ENCODE peak calls at places on chromosomes 2 and 18, in nine cellular contexts. K is cardiac fibroblast, X is neural progenitor cell, G is coronary artery, C is IMR-90, Z is fibroblast of mammary gland, Y is dorsolateral prefrontal cortex, M is epithelial cell of esophagus, U is stomach. V is an unnamed sample.

GRCh38 chr2:226478121-226478809 is 321.4 kb downstream of the IRS1 start:
- DNase-seq in C (peak), Y (no peak), G (peak), U (peak), M (peak), K (peak), X (peak), Z (peak), V (peak)

GRCh38 chr2:98898423-98898841 is 37.6 kb downstream of the CRACDL start:
- DNase-seq in Z (no peak), X (no peak), U (no peak), G (no peak), K (no peak), Y (no peak), C (no peak), M (no peak), V (no peak)

GRCh38 chr2:196927318-196928225 is 1.1 kb upstream of the PGAP1 start:
- DNase-seq in Z (peak), Y (no peak), C (peak), M (peak), K (peak), U (no peak), X (peak), G (no peak), V (peak)

GRCh38 chr18:79139206-79139605 is 70.0 kb downstream of the ATP9B start:
- DNase-seq in C (peak), Z (no peak), X (no peak), U (no peak), K (no peak), Y (no peak), M (no peak), G (no peak), V (no peak)

GRCh38 chr18:77059294-77059916 is 73.2 kb downstream of the MBP start:
- DNase-seq in Z (peak), X (peak), G (no peak), C (peak), Y (no peak), K (peak), U (no peak), M (peak), V (peak)

GRCh38 chr2:207746131-207746530 is 23.6 kb downstream of the FZD5 start:
- DNase-seq in C (peak), X (peak), Z (peak), K (peak), Y (peak), M (peak), G (no peak), U (peak), V (peak)

GRCh38 chr18:36323421-36323820 is 25.9 kb downstream of the FHOD3 start:
- DNase-seq in Y (no peak), X (no peak), Z (no peak), U (no peak), G (no peak), M (no peak), K (no peak), C (no peak), V (no peak)

GRCh38 chr2:8659092-8659734 is 22.6 kb upstream of the ID2 start:
- DNase-seq in Y (no peak), X (no peak), Z (no peak), U (no peak), C (no peak), M (no peak), K (no peak), G (no peak), V (no peak)

GRCh38 chr2:190682168-190682567 is 33.3 kb downstream of the NAB1 start:
- DNase-seq in G (no peak), K (peak), U (no peak), X (no peak), C (peak), Y (no peak), Z (peak), M (peak), V (no peak)

GRCh38 chr2:170396799-170397459 is 219.0 kb downstream of the MYO3B start:
- DNase-seq in C (peak), Z (peak), K (peak), X (no peak), G (no peak), M (peak), U (no peak), Y (no peak), V (peak)

GRCh38 chr2:105769504-105769903 is 24.8 kb downstream of the NCK2 start:
- DNase-seq in U (no peak), M (no peak), C (no peak), G (no peak), X (peak), Y (no peak), Z (no peak), K (peak), V (peak)

GRCh38 chr2:233740875-233741274 is 12.0 kb downstream of the UGT1A3 start:
- DNase-seq in G (no peak), Y (no peak), M (no peak), K (no peak), C (no peak), X (no peak), U (no peak), Z (no peak), V (no peak)

GRCh38 chr2:96097951-96098823 is 18.2 kb downstream of the ADRA2B start:
- DNase-seq in Z (no peak), C (no peak), M (no peak), K (no peak), Y (no peak), U (peak), G (peak), X (no peak), V (no peak)

GRCh38 chr2:235000426-235001236 is 48.8 kb downstream of the SH3BP4 start:
- DNase-seq in G (no peak), K (no peak), Y (no peak), M (no peak), U (peak), C (no peak), X (no peak), Z (no peak), V (no peak)

GRCh38 chr2:224248944-224249371 is 152.9 kb downstream of the FAM124B start:
- DNase-seq in C (peak), Y (no peak), K (no peak), M (no peak), G (no peak), U (no peak), Z (no peak), X (no peak), V (no peak)

GRCh38 chr2:178208817-178209216 is 14.5 kb downstream of the OSBPL6 start:
- DNase-seq in X (no peak), Z (peak), K (peak), M (peak), C (peak), G (no peak), Y (no peak), U (no peak), V (no peak)

GRCh38 chr2:170822292-170822884 is 5.7 kb downstream of the GAD1 start:
- DNase-seq in Y (no peak), U (no peak), C (no peak), X (peak), K (no peak), M (no peak), G (no peak), Z (no peak), V (no peak)

GRCh38 chr2:33086400-33087015 is 139.8 kb downstream of the LTBP1 start:
- DNase-seq in U (peak), M (peak), G (no peak), X (no peak), K (peak), Y (no peak), C (peak), Z (peak), V (peak)
- TF ChIP-seq CTCF in U (no peak), M (peak), G (no peak), X (no peak), K (no peak), Y (no peak), C (peak), Z (peak), V (no peak)

DNA sequence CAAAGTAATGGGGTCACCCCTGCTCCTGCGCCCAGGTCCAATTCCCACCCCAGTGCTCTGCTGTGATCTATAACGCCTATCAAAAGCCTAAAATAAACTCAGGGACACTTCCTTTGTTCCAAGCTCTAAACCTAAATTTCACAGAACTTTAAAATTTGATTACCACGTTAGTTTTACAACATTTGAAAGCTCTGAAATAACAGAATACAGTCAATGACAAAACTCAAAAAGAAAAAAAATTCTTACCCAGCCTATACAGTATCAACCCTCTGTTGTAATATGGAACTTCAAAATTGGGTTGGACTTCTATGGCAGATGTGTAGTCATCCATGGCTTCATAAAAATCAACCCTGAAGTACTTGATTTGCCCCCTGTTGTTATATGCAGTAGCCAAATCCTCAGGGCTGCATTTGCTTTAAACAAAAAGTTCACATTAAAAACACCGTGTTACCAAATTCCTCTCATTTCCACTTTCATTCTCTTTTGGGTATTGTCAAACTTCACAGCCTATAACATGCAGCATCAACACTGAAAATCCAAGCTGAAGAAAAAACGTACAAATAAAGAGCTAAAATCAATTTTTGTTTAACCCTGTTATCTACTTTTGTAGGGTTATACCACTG is 4.0 kb downstream of the TTC32 start:
- DNase-seq in Y (no peak), G (no peak), M (no peak), U (no peak), X (no peak), K (no peak), Z (no peak), C (no peak), V (no peak)
- H3K4me3 ChIP-seq in Y (peak), G (no peak), M (no peak), U (no peak), X (no peak), K (no peak), Z (no peak), C (no peak), V (no peak)

GRCh38 chr2:37575780-37576179 is 95.7 kb downstream of the CDC42EP3 start:
- DNase-seq in X (no peak), Y (no peak), M (no peak), K (no peak), C (no peak), G (no peak), Z (no peak), U (no peak), V (no peak)
- TF ChIP-seq CTCF in X (no peak), Y (no peak), M (no peak), K (no peak), C (peak), G (no peak), Z (peak), U (no peak), V (no peak)

GRCh38 chr18:7567487-7568425 is 640 bp downstream of the PTPRM start:
- DNase-seq in C (peak), X (peak), Z (peak), M (peak), Y (no peak), K (peak), G (peak), U (peak), V (peak)
- H3K4me3 ChIP-seq in C (peak), X (peak), Z (peak), M (peak), Y (peak), K (peak), G (peak), U (peak), V (peak)

GRCh38 chr2:232434563-232435374 is 21.2 kb upstream of the ALPI start:
- DNase-seq in U (no peak), Y (no peak), C (no peak), Z (no peak), G (peak), K (no peak), M (no peak), X (no peak), V (no peak)

GRCh38 chr2:232431705-232432590 is 24.0 kb upstream of the ALPI start:
- DNase-seq in Y (peak), U (no peak), X (no peak), C (no peak), G (no peak), M (no peak), K (no peak), Z (no peak), V (no peak)

GRCh38 chr2:232435375-232435648 is 20.6 kb upstream of the ALPI start:
- DNase-seq in C (no peak), U (no peak), M (no peak), G (peak), K (no peak), Y (no peak), Z (no peak), X (no peak), V (no peak)

GRCh38 chr2:232434091-232434490 is 21.9 kb upstream of the ALPI start:
- DNase-seq in K (no peak), M (no peak), G (no peak), C (no peak), X (no peak), Y (peak), U (no peak), Z (no peak), V (no peak)

DNA sequence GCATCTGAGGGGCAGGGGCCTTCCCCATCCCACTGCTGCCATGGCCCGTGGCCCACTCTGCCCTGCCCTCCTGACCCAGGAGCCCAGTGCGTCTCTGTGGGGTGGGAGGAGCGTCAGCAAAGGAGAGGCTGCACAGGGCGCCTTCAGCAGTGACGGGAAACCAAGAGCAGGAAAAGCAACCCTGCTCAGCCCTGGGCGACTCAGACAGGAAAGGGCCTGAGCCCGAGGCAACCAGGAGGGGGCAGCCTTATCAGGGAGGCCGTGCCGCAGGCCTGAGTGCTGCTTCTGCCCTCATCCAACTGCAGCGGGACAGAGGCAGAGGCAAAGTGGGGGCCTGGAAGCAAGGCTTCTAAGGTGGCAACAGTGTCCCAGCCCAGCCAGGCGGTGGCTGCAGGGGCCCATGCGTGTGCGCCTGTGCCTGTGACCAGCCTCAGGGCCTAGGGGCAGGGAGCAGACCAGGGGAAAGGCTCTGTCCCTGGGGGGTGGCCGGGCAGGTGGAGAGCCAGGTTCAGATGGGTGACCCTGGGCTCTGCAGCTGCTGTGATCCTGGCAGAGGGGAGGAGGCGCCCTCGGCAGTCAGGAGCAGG is 23.3 kb upstream of the ALPI start:
- DNase-seq in U (no peak), Z (no peak), M (peak), X (peak), C (no peak), G (no peak), K (no peak), Y (peak), V (no peak)
- TF ChIP-seq CTCF in U (no peak), Z (peak), M (no peak), X (peak), C (peak), G (no peak), K (peak), Y (no peak), V (no peak)

DNA sequence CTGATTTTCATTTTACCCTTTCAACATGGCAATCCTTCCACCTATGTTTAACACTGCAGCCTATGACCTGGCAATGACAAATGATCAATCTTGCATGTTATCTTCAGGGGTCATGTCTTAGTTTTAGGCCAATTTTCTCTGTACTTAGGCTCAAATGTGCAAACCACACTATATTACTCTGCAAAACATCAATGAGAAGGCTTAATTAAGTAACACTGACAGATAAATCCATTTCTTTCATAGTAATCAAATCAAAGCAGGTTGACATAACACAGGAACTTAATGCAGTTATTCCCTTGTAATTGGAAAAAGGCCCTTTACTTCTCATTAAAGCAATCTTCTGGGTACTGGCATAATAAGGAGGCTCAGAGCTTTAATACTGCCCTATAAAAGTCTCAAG is 114.5 kb downstream of the TCF4 start:
- DNase-seq in U (no peak), Y (no peak), G (no peak), C (no peak), X (no peak), K (no peak), Z (no peak), M (no peak), V (no peak)
- H3K4me3 ChIP-seq in U (no peak), Y (no peak), G (no peak), C (no peak), X (no peak), K (no peak), Z (no peak), M (no peak), V (no peak)

DNA sequence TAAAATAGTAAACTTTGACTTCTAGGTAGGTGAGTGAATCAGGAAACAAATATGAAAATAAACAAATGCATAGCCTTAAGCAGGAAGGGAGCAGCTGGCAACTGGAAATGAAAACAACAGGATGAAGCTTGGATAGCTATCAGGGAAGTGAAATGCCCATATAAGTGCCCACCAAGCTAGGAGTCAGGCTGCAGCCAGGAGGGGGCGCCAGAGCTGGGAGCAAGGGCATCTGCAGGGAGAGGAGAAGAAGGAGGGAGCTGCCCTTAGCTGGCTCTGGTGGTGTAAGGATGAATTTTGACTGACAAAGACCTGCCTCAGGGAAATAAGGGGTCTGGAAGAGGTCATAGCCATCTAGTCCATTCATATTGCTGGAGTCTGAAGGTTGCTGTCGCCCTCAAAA is 298.3 kb downstream of the TDRD15 start:
- DNase-seq in Y (no peak), C (peak), X (peak), U (no peak), M (peak), K (peak), Z (no peak), G (no peak), V (no peak)
- TF ChIP-seq CTCF in Y (no peak), C (peak), X (peak), U (no peak), M (no peak), K (peak), Z (no peak), G (no peak), V (peak)

DNA sequence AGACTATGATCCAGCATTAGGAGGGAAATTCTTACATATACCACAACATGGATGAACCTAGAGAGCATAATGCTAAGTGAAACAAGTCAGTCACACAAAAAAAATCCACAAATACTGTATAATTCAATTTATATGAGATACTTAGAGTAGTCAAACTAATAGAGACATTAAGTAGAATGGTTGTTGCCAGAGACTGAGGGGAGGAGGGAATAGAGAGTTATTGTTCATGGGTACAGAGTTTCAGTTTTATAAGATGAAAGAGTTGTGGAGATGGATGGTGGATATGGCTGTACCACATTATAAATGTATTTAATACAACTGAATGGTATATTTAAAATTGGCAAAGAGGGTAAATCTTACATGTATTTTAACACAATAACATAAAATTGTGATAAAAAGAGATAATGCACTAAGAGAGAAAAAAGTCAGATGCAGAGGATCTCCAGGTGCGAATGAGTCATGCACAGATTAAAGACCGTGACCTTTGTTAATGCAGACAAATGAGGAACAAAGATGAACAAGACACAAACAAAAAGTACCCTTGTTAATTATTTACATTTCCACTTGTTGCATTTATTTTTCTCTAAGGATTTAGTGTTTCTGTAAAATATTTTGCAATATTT is 541.7 kb upstream of the MEX3C start:
- DNase-seq in U (no peak), C (no peak), M (no peak), X (no peak), G (no peak), Y (no peak), K (no peak), Z (no peak), V (no peak)
- H3K4me3 ChIP-seq in U (no peak), C (no peak), M (no peak), X (no peak), G (no peak), Y (no peak), K (no peak), Z (no peak), V (no peak)

V was measured in astrocyte of the spinal cord.